ENCODE peak calls at places on chromosomes 7 and 10, in four cellular contexts. One of them, this sample, is unnamed.
A peak's percentile ranks its signal among the peaks of the same experiment; 100 is the strongest.

GRCh38 chr7:78134256-78134655 is 335.7 kb downstream of the PHTF2 start:
- DNase-seq in cardiac muscle cell: peak; percentile 49
- DNase-seq in A549: peak; percentile 23
- DNase-seq in astrocyte of the spinal cord: peak; percentile 53
- DNase-seq in this sample: no peak

GRCh38 chr7:75650062-75650461 is 88.7 kb downstream of the HIP1 start:
- DNase-seq in astrocyte of the spinal cord: no peak
- DNase-seq in A549: no peak
- DNase-seq in cardiac muscle cell: peak; percentile 57
- DNase-seq in this sample: no peak

GRCh38 chr10:31343551-31343950 is 24.5 kb downstream of the ZEB1 start:
- DNase-seq in A549: no peak
- DNase-seq in cardiac muscle cell: no peak
- DNase-seq in astrocyte of the spinal cord: no peak
- DNase-seq in this sample: no peak

GRCh38 chr10:57925045-57925444 is 342.6 kb downstream of the IPMK start:
- DNase-seq in astrocyte of the spinal cord: no peak
- DNase-seq in A549: no peak
- DNase-seq in cardiac muscle cell: no peak
- DNase-seq in this sample: no peak

GRCh38 chr10:80684217-80684616 is 146.5 kb downstream of the SH2D4B start:
- DNase-seq in astrocyte of the spinal cord: no peak
- DNase-seq in A549: peak; percentile 21
- DNase-seq in cardiac muscle cell: peak; percentile 43
- DNase-seq in this sample: no peak

GRCh38 chr7:110224643-110225042 is 866.3 kb upstream of the LRRN3 start:
- DNase-seq in cardiac muscle cell: no peak
- DNase-seq in astrocyte of the spinal cord: no peak
- DNase-seq in A549: no peak
- DNase-seq in this sample: no peak

GRCh38 chr10:130020651-130021372 is 56.7 kb upstream of the EBF3 start:
- DNase-seq in A549: no peak
- DNase-seq in astrocyte of the spinal cord: no peak
- DNase-seq in cardiac muscle cell: peak; percentile 19
- DNase-seq in this sample: no peak

GRCh38 chr10:129958686-129959543 is 5.2 kb downstream of the EBF3 start:
- DNase-seq in astrocyte of the spinal cord: no peak
- DNase-seq in A549: no peak
- DNase-seq in cardiac muscle cell: peak; percentile 27
- DNase-seq in this sample: no peak

GRCh38 chr7:115356139-115356746 is 434.3 kb downstream of the MDFIC start:
- DNase-seq in A549: no peak
- DNase-seq in cardiac muscle cell: peak; percentile 37
- DNase-seq in astrocyte of the spinal cord: peak; percentile 22
- DNase-seq in this sample: no peak

GRCh38 chr7:112160130-112160770 is 45.9 kb downstream of the DOCK4 start:
- DNase-seq in cardiac muscle cell: no peak
- DNase-seq in A549: peak; percentile 22
- DNase-seq in astrocyte of the spinal cord: peak; percentile 52
- DNase-seq in this sample: peak; percentile 19

GRCh38 chr10:110410329-110411046 is 87.2 kb upstream of the DUSP5 start:
- DNase-seq in A549: peak; percentile 96
- DNase-seq in astrocyte of the spinal cord: peak; percentile 93
- DNase-seq in cardiac muscle cell: no peak
- DNase-seq in this sample: peak; percentile 91

GRCh38 chr10:99266383-99266782 is 30.7 kb upstream of the HPSE2 start:
- DNase-seq in A549: no peak
- DNase-seq in astrocyte of the spinal cord: no peak
- DNase-seq in cardiac muscle cell: no peak
- DNase-seq in this sample: no peak

GRCh38 chr10:130016095-130016494 is 52.0 kb upstream of the EBF3 start:
- DNase-seq in astrocyte of the spinal cord: no peak
- DNase-seq in cardiac muscle cell: no peak
- DNase-seq in A549: no peak
- DNase-seq in this sample: no peak

GRCh38 chr7:27640914-27641570 is 21.6 kb downstream of the HIBADH start:
- DNase-seq in A549: peak; percentile 38
- DNase-seq in cardiac muscle cell: no peak
- DNase-seq in astrocyte of the spinal cord: peak; percentile 79
- DNase-seq in this sample: peak; percentile 59

GRCh38 chr10:99906470-99906869 is 103.3 kb downstream of the DNMBP start:
- DNase-seq in A549: peak; percentile 79
- DNase-seq in astrocyte of the spinal cord: peak; percentile 96
- DNase-seq in cardiac muscle cell: no peak
- DNase-seq in this sample: peak; percentile 91

GRCh38 chr7:20776942-20777341 is 9.7 kb downstream of the SP8 start:
- DNase-seq in astrocyte of the spinal cord: no peak
- DNase-seq in A549: no peak
- DNase-seq in cardiac muscle cell: no peak
- DNase-seq in this sample: no peak

GRCh38 chr10:89391882-89392756 is at the start of gene IFIT1:
- DNase-seq in cardiac muscle cell: peak; percentile 86
- DNase-seq in A549: peak; percentile 73
- DNase-seq in astrocyte of the spinal cord: peak; percentile 94
- DNase-seq in this sample: no peak

GRCh38 chr10:123901621-123902020 is 10.0 kb upstream of the CPXM2 start:
- DNase-seq in astrocyte of the spinal cord: no peak
- DNase-seq in A549: no peak
- DNase-seq in cardiac muscle cell: no peak
- DNase-seq in this sample: no peak

GRCh38 chr7:115032986-115033385 is 111.1 kb downstream of the MDFIC start:
- DNase-seq in astrocyte of the spinal cord: no peak
- DNase-seq in cardiac muscle cell: no peak
- DNase-seq in A549: no peak
- DNase-seq in this sample: no peak

GRCh38 chr7:100132697-100133137 is 6.0 kb downstream of the MBLAC1 start:
- DNase-seq in astrocyte of the spinal cord: peak; percentile 55
- DNase-seq in cardiac muscle cell: peak; percentile 79
- DNase-seq in A549: peak; percentile 86
- DNase-seq in this sample: no peak

DNA sequence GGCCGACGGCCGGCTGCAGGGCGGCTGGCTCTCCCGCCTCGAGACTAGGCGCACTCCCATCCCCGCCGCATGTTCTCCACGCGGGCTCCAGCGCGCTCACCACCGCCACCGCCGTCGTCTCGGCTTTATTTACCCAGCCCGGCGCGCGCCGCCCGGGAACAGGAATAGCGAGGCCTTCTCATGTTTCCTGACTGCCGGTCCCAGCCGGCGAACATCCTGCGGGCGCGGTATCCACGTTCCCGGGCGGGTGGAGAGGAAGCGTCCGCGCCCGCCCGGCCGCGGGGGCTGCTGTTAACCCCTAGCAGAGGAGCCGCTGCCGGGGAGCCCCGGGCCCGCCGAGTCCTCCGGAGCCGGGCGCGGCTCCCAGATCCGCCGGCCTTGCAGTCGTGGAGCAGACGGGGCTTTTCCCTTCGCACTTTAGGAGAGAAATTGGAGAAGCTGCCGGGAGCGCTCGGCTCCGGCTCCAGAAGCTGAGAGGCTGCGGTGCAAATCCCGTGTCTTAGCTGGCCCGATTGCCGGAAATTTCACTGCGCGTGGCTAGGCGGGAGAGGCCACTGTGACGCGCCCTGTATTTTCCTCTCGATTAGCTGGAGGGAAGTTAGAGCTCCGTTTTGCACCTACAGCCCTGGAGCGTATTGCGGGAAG is at the start of gene MKX:
- DNase-seq in cardiac muscle cell: peak; percentile 81
- DNase-seq in A549: no peak
- DNase-seq in astrocyte of the spinal cord: peak; percentile 50
- DNase-seq in this sample: no peak
- H3K4me3 ChIP-seq in cardiac muscle cell: peak within 1 kb of the TSS; percentile 45
- H3K4me3 ChIP-seq in A549: peak within 1 kb of the TSS; percentile 64
- H3K4me3 ChIP-seq in astrocyte of the spinal cord: peak within 1 kb of the TSS; percentile 18
- H3K4me3 ChIP-seq in this sample: peak within 1 kb of the TSS; percentile 14

GRCh38 chr10:42975558-42976352 is 101.1 kb upstream of the RET start:
- DNase-seq in A549: peak; percentile 14
- DNase-seq in cardiac muscle cell: no peak
- DNase-seq in astrocyte of the spinal cord: no peak
- DNase-seq in this sample: no peak
- TF ChIP-seq CTCF in A549: no peak
- TF ChIP-seq CTCF in cardiac muscle cell: no peak
- TF ChIP-seq CTCF in astrocyte of the spinal cord: no peak
- TF ChIP-seq CTCF in this sample: no peak

DNA sequence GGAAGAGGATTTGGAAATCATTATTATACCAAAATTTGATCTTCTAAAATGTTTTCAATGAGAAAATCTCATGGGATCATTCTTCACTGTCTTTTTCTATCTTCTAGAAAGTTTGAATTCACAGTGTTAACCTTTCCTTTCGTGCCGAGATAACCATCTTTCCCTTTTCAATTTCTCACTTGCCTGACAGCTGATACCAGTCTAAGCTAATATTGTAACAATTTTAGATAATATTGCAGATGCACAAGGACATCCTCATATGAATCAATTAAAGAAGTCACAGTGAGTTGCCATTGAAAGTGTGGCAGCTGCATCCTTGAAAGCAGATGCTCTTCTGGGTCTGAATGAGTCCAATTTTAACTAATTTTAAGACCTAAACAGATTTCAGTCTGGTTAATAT is 139.6 kb upstream of the LRGUK start:
- DNase-seq in A549: no peak
- DNase-seq in astrocyte of the spinal cord: no peak
- DNase-seq in cardiac muscle cell: no peak
- DNase-seq in this sample: no peak
- H3K4me3 ChIP-seq in A549: no peak overlapping the region
- H3K4me3 ChIP-seq in astrocyte of the spinal cord: no peak overlapping the region
- H3K4me3 ChIP-seq in cardiac muscle cell: no peak overlapping the region
- H3K4me3 ChIP-seq in this sample: no peak overlapping the region

DNA sequence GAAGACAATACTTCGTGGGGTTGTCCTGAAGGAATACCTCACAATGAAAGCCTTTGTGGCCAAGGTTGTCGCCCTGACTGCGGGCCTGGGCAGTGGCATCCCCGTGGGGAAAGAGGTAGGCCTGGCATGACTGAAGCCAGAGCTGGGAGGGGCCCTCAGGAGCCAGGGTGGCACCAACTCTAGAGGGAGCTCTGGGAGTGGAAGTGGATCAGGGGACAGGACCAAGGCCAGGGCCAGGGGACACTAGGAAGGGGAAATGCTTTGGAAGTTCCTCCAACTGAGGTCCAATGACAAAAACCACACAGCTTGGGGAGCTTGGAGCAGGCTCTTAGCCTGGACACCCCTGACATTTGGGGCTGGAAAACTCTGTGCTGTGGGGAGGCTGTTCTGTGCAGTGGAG is 5.8 kb downstream of the CLCN1 start:
- DNase-seq in astrocyte of the spinal cord: no peak
- DNase-seq in A549: no peak
- DNase-seq in cardiac muscle cell: no peak
- DNase-seq in this sample: no peak
- TF ChIP-seq CTCF in astrocyte of the spinal cord: peak; percentile 8
- TF ChIP-seq CTCF in A549: peak; percentile 32
- TF ChIP-seq CTCF in cardiac muscle cell: peak; percentile 9
- TF ChIP-seq CTCF in this sample: peak; percentile 57

DNA sequence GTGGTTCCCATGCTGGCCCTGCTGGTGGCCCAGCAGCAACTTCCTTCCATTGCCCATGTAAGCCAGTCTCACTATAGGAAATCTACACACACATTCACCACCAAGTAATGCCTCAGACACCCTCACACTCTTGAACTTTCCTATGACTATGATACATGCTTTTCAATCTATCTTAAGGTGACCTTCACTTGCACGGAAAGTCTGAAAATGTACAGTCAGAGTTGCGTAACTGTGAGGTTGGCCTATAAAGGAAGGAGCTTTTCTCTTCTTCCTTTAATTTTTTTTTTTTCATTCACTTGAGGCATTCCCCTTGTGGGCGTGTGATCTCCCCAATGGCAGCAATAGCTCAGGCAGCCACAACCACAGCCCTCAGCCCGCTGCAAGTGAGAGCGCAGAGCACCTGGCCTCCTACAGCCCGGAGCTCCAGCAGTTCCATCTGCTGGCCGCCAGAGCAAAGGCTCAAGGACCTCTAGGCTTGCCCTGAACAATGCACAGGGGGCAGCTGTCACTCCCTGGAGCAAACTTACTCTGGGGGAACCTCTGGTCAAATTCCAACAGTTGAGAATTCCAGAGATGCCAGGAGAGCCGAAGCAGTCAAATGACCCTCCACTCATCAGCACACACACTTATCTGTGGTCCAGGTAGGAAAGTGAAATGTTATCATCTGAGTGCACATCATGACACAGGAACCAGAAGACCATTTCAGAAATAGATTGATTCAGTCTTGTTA is 123.1 kb upstream of the ADO start:
- DNase-seq in A549: no peak
- DNase-seq in astrocyte of the spinal cord: no peak
- DNase-seq in cardiac muscle cell: peak; percentile 42
- DNase-seq in this sample: no peak
- H3K4me3 ChIP-seq in A549: no peak overlapping the region
- H3K4me3 ChIP-seq in astrocyte of the spinal cord: no peak overlapping the region
- H3K4me3 ChIP-seq in cardiac muscle cell: no peak overlapping the region
- H3K4me3 ChIP-seq in this sample: no peak overlapping the region

GRCh38 chr10:13270877-13271551 is 28.9 kb downstream of the PHYH start:
- DNase-seq in A549: no peak
- DNase-seq in cardiac muscle cell: no peak
- DNase-seq in astrocyte of the spinal cord: peak; percentile 7
- DNase-seq in this sample: no peak

GRCh38 chr10:13268310-13268709 is 31.6 kb downstream of the PHYH start:
- DNase-seq in A549: no peak
- DNase-seq in astrocyte of the spinal cord: no peak
- DNase-seq in cardiac muscle cell: no peak
- DNase-seq in this sample: no peak

GRCh38 chr10:13272164-13272571 is 27.7 kb downstream of the PHYH start:
- DNase-seq in astrocyte of the spinal cord: peak; percentile 13
- DNase-seq in A549: no peak
- DNase-seq in cardiac muscle cell: no peak
- DNase-seq in this sample: no peak

GRCh38 chr10:13268841-13269240 is 31.0 kb downstream of the PHYH start:
- DNase-seq in astrocyte of the spinal cord: no peak
- DNase-seq in A549: no peak
- DNase-seq in cardiac muscle cell: no peak
- DNase-seq in this sample: no peak

GRCh38 chr10:13271552-13272163 is 28.2 kb downstream of the PHYH start:
- DNase-seq in cardiac muscle cell: peak; percentile 29
- DNase-seq in A549: peak; percentile 53
- DNase-seq in astrocyte of the spinal cord: no peak
- DNase-seq in this sample: no peak
- TF ChIP-seq CTCF in cardiac muscle cell: peak; percentile 62
- TF ChIP-seq CTCF in A549: peak; percentile 33
- TF ChIP-seq CTCF in astrocyte of the spinal cord: peak; percentile 59
- TF ChIP-seq CTCF in this sample: peak; percentile 87

GRCh38 chr7:64946772-64947171 is 43.7 kb downstream of the ZNF273 start:
- DNase-seq in A549: no peak
- DNase-seq in cardiac muscle cell: no peak
- DNase-seq in astrocyte of the spinal cord: no peak
- DNase-seq in this sample: no peak
- H3K4me3 ChIP-seq in A549: no peak overlapping the region
- H3K4me3 ChIP-seq in cardiac muscle cell: no peak overlapping the region
- H3K4me3 ChIP-seq in astrocyte of the spinal cord: no peak overlapping the region
- H3K4me3 ChIP-seq in this sample: no peak overlapping the region

This sample was measured in epithelial cell of proximal tubule.